ENCODE peak calls at places on chromosomes 4 and X, in five cellular contexts. One of them, this sample, is unnamed. For H3K27me3, the result is how much of the 10 kb centered on the place peaks cover.

GRCh38 chrX:129626026-129626425 is 28.7 kb downstream of the APLN start:
- DNase-seq in naive thymus-derived CD4-positive, alpha-beta T cell: no peak
- DNase-seq in fibroblast of lung: no peak
- DNase-seq in IMR-90: no peak
- DNase-seq in right cardiac atrium: no peak
- DNase-seq in this sample: no peak

GRCh38 chr4:167989815-167990214 is 102.5 kb upstream of the ANXA10 start:
- DNase-seq in right cardiac atrium: no peak
- DNase-seq in naive thymus-derived CD4-positive, alpha-beta T cell: no peak
- DNase-seq in IMR-90: no peak
- DNase-seq in fibroblast of lung: no peak
- DNase-seq in this sample: no peak

GRCh38 chrX:107507744-107508117 is 58.3 kb downstream of the FRMPD3 start:
- DNase-seq in IMR-90: no peak
- DNase-seq in naive thymus-derived CD4-positive, alpha-beta T cell: no peak
- DNase-seq in fibroblast of lung: no peak
- DNase-seq in right cardiac atrium: no peak
- DNase-seq in this sample: no peak

GRCh38 chr4:727576-727975 is 21.9 kb downstream of the PCGF3 start:
- DNase-seq in fibroblast of lung: no peak
- DNase-seq in right cardiac atrium: no peak
- DNase-seq in naive thymus-derived CD4-positive, alpha-beta T cell: no peak
- DNase-seq in IMR-90: no peak
- DNase-seq in this sample: no peak

GRCh38 chr4:165433529-165433928 is 54.7 kb downstream of the CPE start:
- DNase-seq in naive thymus-derived CD4-positive, alpha-beta T cell: no peak
- DNase-seq in right cardiac atrium: no peak
- DNase-seq in fibroblast of lung: no peak
- DNase-seq in IMR-90: no peak
- DNase-seq in this sample: no peak

GRCh38 chrX:101415180-101416130 is 7.4 kb downstream of the HNRNPH2 start:
- DNase-seq in fibroblast of lung: peak
- DNase-seq in right cardiac atrium: peak
- DNase-seq in IMR-90: peak
- DNase-seq in naive thymus-derived CD4-positive, alpha-beta T cell: peak
- DNase-seq in this sample: no peak

GRCh38 chr4:131044368-131044767 is 1948.4 kb downstream of the C4orf33 start:
- DNase-seq in right cardiac atrium: no peak
- DNase-seq in naive thymus-derived CD4-positive, alpha-beta T cell: no peak
- DNase-seq in IMR-90: no peak
- DNase-seq in fibroblast of lung: no peak
- DNase-seq in this sample: no peak

GRCh38 chrX:39627257-39627656 is 470.5 kb downstream of the BCOR start:
- DNase-seq in IMR-90: no peak
- DNase-seq in naive thymus-derived CD4-positive, alpha-beta T cell: no peak
- DNase-seq in right cardiac atrium: peak
- DNase-seq in fibroblast of lung: no peak
- DNase-seq in this sample: no peak

GRCh38 chrX:107537815-107538214 is 88.4 kb downstream of the FRMPD3 start:
- DNase-seq in right cardiac atrium: peak
- DNase-seq in naive thymus-derived CD4-positive, alpha-beta T cell: no peak
- DNase-seq in fibroblast of lung: peak
- DNase-seq in IMR-90: peak
- DNase-seq in this sample: no peak

GRCh38 chr4:87006531-87007344 is 71.9 kb downstream of the AFF1 start:
- DNase-seq in right cardiac atrium: peak
- DNase-seq in fibroblast of lung: peak
- DNase-seq in naive thymus-derived CD4-positive, alpha-beta T cell: peak
- DNase-seq in IMR-90: peak
- DNase-seq in this sample: peak

GRCh38 chr4:15756361-15756861 is 21.7 kb upstream of the CD38 start:
- DNase-seq in IMR-90: peak
- DNase-seq in fibroblast of lung: peak
- DNase-seq in naive thymus-derived CD4-positive, alpha-beta T cell: peak
- DNase-seq in right cardiac atrium: no peak
- DNase-seq in this sample: no peak

GRCh38 chr4:109302366-109303140 is at the start of gene COL25A1:
- DNase-seq in right cardiac atrium: peak
- DNase-seq in fibroblast of lung: peak
- DNase-seq in IMR-90: peak
- DNase-seq in naive thymus-derived CD4-positive, alpha-beta T cell: peak
- DNase-seq in this sample: peak

GRCh38 chr4:41550308-41550707 is 12.4 kb downstream of the LIMCH1 start:
- DNase-seq in right cardiac atrium: no peak
- DNase-seq in fibroblast of lung: peak
- DNase-seq in IMR-90: no peak
- DNase-seq in naive thymus-derived CD4-positive, alpha-beta T cell: no peak
- DNase-seq in this sample: no peak

DNA sequence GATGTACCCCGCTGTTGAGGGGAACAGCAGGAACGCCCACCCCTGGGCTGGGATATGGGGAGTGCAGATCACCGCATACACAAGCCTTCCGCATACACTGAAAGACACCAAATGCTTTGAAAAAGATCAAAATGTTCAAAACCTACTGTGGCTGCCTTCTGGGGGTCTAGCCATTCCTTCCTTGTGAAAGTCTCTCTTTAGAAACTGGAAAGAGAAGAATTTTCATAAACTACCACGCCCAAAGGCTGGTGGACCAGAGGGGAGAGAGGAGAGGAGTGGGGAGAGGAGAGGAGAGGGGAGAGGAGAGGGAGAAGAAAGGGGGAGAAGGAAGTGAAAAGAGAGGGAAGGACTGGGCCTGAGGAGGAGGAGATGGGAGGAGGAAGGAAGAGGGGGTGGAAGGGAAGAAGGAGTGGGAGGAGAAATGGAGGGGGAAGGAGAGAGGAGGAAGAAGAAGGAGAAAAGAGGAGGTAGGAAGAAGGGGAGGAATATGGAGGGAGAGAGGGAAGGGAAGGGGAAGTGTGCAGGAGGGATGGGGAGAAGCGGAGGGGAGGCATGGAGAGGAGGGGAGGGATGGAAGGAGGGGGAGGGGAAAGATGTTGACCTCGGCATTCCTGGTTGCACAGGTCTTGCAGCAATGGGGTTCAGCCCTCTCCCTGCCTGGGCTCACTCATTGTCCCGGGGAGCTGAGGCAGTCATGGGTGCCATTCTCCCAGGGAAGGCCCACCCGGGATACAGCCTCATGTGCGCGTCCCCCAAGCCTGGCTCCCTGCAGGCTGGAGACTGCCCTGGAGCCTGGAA is 5.5 kb upstream of the HMX1 start:
- DNase-seq in fibroblast of lung: no peak
- DNase-seq in naive thymus-derived CD4-positive, alpha-beta T cell: no peak
- DNase-seq in right cardiac atrium: no peak
- DNase-seq in IMR-90: no peak
- DNase-seq in this sample: no peak
- H3K27me3 ChIP-seq in fibroblast of lung: under half
- H3K27me3 ChIP-seq in naive thymus-derived CD4-positive, alpha-beta T cell: under half
- H3K27me3 ChIP-seq in right cardiac atrium: under half
- H3K27me3 ChIP-seq in IMR-90: half or more
- H3K27me3 ChIP-seq in this sample: half or more

DNA sequence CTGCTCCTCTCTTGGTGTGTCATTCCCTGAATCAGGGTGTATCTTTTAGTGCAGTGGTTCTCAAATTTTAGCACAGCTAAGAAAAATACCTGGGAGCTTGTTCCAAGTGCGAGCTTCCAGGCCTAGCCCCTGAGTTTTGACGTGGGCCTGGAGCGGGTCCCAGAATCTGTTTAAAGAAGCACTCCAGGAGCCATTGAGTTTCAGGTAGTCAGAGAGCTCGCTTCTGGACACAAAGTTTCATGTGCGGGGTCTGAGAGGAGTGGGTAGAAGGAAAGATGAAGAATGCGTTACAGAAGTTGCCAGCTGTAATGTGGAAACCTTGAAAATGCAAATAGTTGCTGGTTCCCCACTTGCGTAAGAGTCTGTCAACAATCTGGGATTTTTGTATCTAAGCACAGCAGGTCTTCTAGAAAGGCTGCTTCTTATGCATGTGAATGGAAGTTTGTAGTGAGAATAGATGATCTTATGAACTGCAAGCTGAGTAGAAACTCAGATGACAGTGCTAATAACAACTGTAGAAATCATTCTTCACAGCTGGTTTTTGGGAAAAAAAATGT is 77.5 kb upstream of the CLCN4 start:
- DNase-seq in fibroblast of lung: peak
- DNase-seq in right cardiac atrium: no peak
- DNase-seq in IMR-90: peak
- DNase-seq in naive thymus-derived CD4-positive, alpha-beta T cell: no peak
- DNase-seq in this sample: no peak
- H3K27ac ChIP-seq in fibroblast of lung: no peak
- H3K27ac ChIP-seq in right cardiac atrium: no peak
- H3K27ac ChIP-seq in IMR-90: no peak
- H3K27ac ChIP-seq in naive thymus-derived CD4-positive, alpha-beta T cell: no peak
- H3K27ac ChIP-seq in this sample: no peak

DNA sequence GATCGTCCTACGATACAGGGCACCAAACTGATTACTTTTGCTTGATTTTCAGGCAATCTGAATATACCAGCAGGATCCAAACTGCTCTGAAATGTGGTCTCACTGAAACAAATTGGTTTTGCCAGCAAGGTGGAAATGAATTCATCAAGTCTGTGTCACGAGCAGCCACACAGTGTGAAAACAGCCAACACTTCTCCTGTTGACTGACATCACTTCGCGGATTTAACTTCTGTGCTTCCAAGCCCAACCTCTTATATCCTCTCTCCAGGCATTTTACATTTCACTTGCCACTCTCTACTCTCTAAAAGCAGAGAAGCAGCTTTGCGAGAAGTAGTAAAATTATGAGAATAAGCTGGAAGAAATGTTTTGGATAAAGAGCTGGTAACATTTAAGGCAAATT is 106.1 kb upstream of the FRG1 start:
- DNase-seq in IMR-90: no peak
- DNase-seq in fibroblast of lung: no peak
- DNase-seq in naive thymus-derived CD4-positive, alpha-beta T cell: no peak
- DNase-seq in right cardiac atrium: no peak
- DNase-seq in this sample: no peak
- H3K4me3 ChIP-seq in IMR-90: no peak
- H3K4me3 ChIP-seq in fibroblast of lung: no peak
- H3K4me3 ChIP-seq in naive thymus-derived CD4-positive, alpha-beta T cell: no peak
- H3K4me3 ChIP-seq in right cardiac atrium: no peak
- H3K4me3 ChIP-seq in this sample: no peak

DNA sequence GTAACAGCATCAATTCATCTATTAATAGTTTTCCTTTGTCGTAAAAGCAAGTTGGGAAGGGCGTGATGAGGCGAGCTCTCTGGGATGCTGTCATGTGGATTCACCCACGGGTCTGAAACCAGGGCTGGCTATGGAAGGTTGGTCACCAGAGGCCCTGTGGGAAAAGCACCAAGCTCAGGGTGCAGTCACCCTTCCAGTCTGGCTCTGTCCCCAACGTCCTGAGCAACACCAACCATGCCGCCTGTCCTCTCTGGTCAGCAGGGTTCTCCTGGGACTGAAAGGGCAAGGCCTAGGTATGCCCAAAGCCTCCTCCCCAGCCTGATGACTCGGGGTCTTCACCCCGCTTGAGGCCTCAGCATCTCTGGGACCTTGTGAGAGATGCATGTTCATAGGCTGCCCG is 97.2 kb upstream of the MSX1 start:
- DNase-seq in IMR-90: no peak
- DNase-seq in naive thymus-derived CD4-positive, alpha-beta T cell: no peak
- DNase-seq in right cardiac atrium: no peak
- DNase-seq in fibroblast of lung: no peak
- DNase-seq in this sample: no peak
- H3K27me3 ChIP-seq in IMR-90: under half
- H3K27me3 ChIP-seq in naive thymus-derived CD4-positive, alpha-beta T cell: under half
- H3K27me3 ChIP-seq in right cardiac atrium: under half
- H3K27me3 ChIP-seq in fibroblast of lung: under half
- H3K27me3 ChIP-seq in this sample: under half

DNA sequence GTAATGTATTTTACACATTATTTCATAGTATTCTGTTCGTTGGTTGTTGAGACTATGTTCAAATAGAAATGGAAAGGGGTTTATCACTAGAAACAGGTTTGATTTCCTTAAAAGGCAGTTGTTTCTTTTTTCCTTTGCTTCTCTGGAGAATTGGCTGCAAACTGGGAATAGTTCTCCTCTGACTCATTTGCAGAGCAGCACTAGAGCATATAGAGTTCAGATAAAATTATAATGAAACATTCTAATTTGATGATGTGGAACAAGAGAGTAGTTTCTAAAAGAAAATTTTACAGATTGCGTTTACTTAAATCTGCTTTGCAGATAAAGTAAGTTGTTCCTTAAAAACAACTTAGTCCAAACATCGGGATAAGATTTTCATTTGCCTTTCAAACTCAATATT is 29.7 kb downstream of the SYNPO2 start:
- DNase-seq in fibroblast of lung: peak
- DNase-seq in naive thymus-derived CD4-positive, alpha-beta T cell: no peak
- DNase-seq in IMR-90: peak
- DNase-seq in right cardiac atrium: no peak
- DNase-seq in this sample: no peak
- H3K27ac ChIP-seq in fibroblast of lung: no peak
- H3K27ac ChIP-seq in naive thymus-derived CD4-positive, alpha-beta T cell: no peak
- H3K27ac ChIP-seq in IMR-90: peak
- H3K27ac ChIP-seq in right cardiac atrium: no peak
- H3K27ac ChIP-seq in this sample: peak

DNA sequence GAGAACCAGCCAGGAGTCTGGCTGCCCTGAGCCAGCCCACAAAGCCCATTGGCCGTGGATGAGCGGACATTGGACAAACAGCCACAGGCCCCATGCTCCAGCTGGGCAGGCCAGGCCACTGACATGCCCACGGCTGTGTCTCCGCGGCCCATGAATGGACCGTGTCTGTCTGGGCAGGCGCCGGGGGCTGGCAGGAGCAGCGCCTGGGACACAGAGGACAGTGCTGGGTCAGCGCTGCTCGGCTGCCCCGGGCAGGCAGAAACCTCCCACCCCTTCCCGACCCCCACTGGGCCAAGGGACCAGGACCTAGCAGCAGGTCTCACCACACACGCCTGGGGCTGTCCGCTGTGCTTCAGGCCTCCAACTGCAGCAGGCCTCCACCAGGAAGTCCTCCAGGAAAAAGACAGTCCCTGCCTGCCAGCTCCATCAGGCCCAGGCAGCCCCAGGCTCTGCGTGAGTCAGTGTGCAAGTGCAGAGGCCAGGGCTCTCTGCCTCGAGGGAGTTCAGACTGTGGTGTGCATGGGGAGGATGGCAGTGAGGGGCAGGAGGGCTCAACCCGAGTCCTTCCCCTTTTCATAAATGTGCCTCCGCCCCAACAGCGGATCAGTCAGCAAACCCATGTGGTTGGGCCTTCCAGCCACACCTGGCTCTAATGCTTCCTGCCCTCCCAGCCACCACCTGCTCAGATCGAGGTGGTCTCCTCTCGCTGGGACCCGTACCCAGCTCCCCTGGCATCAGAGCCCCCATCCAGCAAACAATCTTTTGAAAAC is 17.2 kb upstream of the FGFR3 start:
- DNase-seq in fibroblast of lung: no peak
- DNase-seq in naive thymus-derived CD4-positive, alpha-beta T cell: no peak
- DNase-seq in IMR-90: no peak
- DNase-seq in right cardiac atrium: no peak
- DNase-seq in this sample: no peak
- H3K4me3 ChIP-seq in fibroblast of lung: no peak
- H3K4me3 ChIP-seq in naive thymus-derived CD4-positive, alpha-beta T cell: no peak
- H3K4me3 ChIP-seq in IMR-90: no peak
- H3K4me3 ChIP-seq in right cardiac atrium: no peak
- H3K4me3 ChIP-seq in this sample: no peak

GRCh38 chrX:140967036-140967435 is 35.4 kb upstream of the SPANXB1 start:
- DNase-seq in right cardiac atrium: no peak
- DNase-seq in IMR-90: no peak
- DNase-seq in naive thymus-derived CD4-positive, alpha-beta T cell: no peak
- DNase-seq in fibroblast of lung: no peak
- DNase-seq in this sample: no peak
- H3K27me3 ChIP-seq in right cardiac atrium: under half
- H3K27me3 ChIP-seq in IMR-90: under half
- H3K27me3 ChIP-seq in naive thymus-derived CD4-positive, alpha-beta T cell: under half
- H3K27me3 ChIP-seq in fibroblast of lung: under half
- H3K27me3 ChIP-seq in this sample: under half

This sample was measured in spleen.